ENCODE peak calls at places on chromosomes 5 and 9, in four cellular contexts. One of them, this sample, is unnamed.

GRCh38 chr5:172823840-172824362 is 10.2 kb upstream of the ERGIC1 start:
- DNase-seq in IMR-90: no peak
- DNase-seq in mesenchymal stem cell: no peak
- DNase-seq in H9: no peak
- DNase-seq in this sample: no peak

GRCh38 chr9:135517407-135517822 is 3.8 kb upstream of the LCN1 start:
- DNase-seq in IMR-90: no peak
- DNase-seq in mesenchymal stem cell: no peak
- DNase-seq in H9: peak
- DNase-seq in this sample: no peak

GRCh38 chr9:98477884-98478283 is 222.4 kb upstream of the TBC1D2 start:
- DNase-seq in H9: no peak
- DNase-seq in mesenchymal stem cell: no peak
- DNase-seq in IMR-90: no peak
- DNase-seq in this sample: no peak

GRCh38 chr9:91486699-91487497 is 63.3 kb upstream of the NFIL3 start:
- DNase-seq in H9: no peak
- DNase-seq in mesenchymal stem cell: peak
- DNase-seq in IMR-90: peak
- DNase-seq in this sample: no peak

GRCh38 chr5:41527201-41527779 is 16.9 kb upstream of the PLCXD3 start:
- DNase-seq in mesenchymal stem cell: no peak
- DNase-seq in IMR-90: peak
- DNase-seq in H9: no peak
- DNase-seq in this sample: no peak

GRCh38 chr5:55857247-55857640 is 6.1 kb downstream of the IL31RA start:
- DNase-seq in H9: no peak
- DNase-seq in IMR-90: no peak
- DNase-seq in mesenchymal stem cell: no peak
- DNase-seq in this sample: no peak

GRCh38 chr9:117734082-117734481 is 29.9 kb downstream of the TLR4 start:
- DNase-seq in H9: no peak
- DNase-seq in mesenchymal stem cell: no peak
- DNase-seq in IMR-90: no peak
- DNase-seq in this sample: no peak

GRCh38 chr5:171661146-171661545 is 124.5 kb upstream of the SMIM23 start:
- DNase-seq in mesenchymal stem cell: no peak
- DNase-seq in IMR-90: no peak
- DNase-seq in H9: no peak
- DNase-seq in this sample: no peak

GRCh38 chr9:37348917-37349316 is 73.6 kb upstream of the GRHPR start:
- DNase-seq in mesenchymal stem cell: no peak
- DNase-seq in H9: no peak
- DNase-seq in IMR-90: no peak
- DNase-seq in this sample: no peak

GRCh38 chr5:166073921-166074838 is 2217.3 kb upstream of the WWC1 start:
- DNase-seq in mesenchymal stem cell: no peak
- DNase-seq in H9: peak
- DNase-seq in IMR-90: no peak
- DNase-seq in this sample: peak

GRCh38 chr5:137186759-137187461 is 312.2 kb downstream of the SPOCK1 start:
- DNase-seq in H9: no peak
- DNase-seq in mesenchymal stem cell: peak
- DNase-seq in IMR-90: peak
- DNase-seq in this sample: no peak

GRCh38 chr5:15249152-15249551 is 250.8 kb upstream of the FBXL7 start:
- DNase-seq in mesenchymal stem cell: peak
- DNase-seq in H9: no peak
- DNase-seq in IMR-90: peak
- DNase-seq in this sample: no peak

GRCh38 chr9:6440405-6440804 is 27.4 kb downstream of the UHRF2 start:
- DNase-seq in IMR-90: peak
- DNase-seq in mesenchymal stem cell: no peak
- DNase-seq in H9: no peak
- DNase-seq in this sample: no peak

GRCh38 chr9:135215571-135216161 is 128.2 kb downstream of the OLFM1 start:
- DNase-seq in IMR-90: no peak
- DNase-seq in H9: no peak
- DNase-seq in mesenchymal stem cell: no peak
- DNase-seq in this sample: no peak

GRCh38 chr5:1311443-1312055 is 16.7 kb upstream of the TERT start:
- DNase-seq in H9: no peak
- DNase-seq in IMR-90: no peak
- DNase-seq in mesenchymal stem cell: no peak
- DNase-seq in this sample: no peak

GRCh38 chr9:84874583-84874982 is 205.1 kb downstream of the NTRK2 start:
- DNase-seq in mesenchymal stem cell: peak
- DNase-seq in IMR-90: no peak
- DNase-seq in H9: no peak
- DNase-seq in this sample: no peak

GRCh38 chr5:132059043-132059695 is 1.3 kb upstream of the IL3 start:
- DNase-seq in H9: peak
- DNase-seq in mesenchymal stem cell: no peak
- DNase-seq in IMR-90: no peak
- DNase-seq in this sample: no peak
- H2BK15ac ChIP-seq in H9: no peak
- H2BK15ac ChIP-seq in mesenchymal stem cell: no peak
- H2BK15ac ChIP-seq in IMR-90: no peak
- H2BK15ac ChIP-seq in this sample: no peak

DNA sequence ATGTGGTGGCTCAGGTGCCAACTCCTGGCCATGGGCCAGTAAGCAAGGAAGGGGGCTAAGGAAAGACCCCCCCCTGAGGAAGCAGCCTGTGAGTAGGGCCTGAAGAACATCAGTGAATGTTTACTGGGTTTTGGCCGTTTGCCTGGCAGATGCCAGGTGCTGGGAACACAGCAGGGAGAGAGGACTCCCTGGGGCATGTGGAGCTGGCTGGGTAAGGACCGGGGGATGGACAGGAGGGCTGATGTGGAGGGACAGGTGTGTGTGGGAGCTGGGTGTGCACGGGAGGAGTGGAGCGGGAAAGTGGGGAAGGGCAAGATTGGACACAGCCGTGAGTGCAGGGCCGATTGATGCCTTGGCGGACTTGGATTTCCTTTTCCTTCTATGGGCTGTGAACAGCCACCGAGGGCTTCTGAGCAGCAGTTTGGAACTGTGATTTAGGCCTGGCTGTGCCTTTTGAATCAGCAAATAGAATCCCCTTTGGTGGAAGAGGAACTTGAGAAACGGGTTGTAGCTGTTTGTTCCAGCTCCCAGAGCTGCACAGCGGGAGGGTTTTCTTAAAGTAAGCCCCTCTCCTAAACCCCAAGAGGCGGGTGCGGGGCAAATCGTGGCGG is 3.1 kb downstream of the HMCN2 start:
- DNase-seq in IMR-90: no peak
- DNase-seq in H9: no peak
- DNase-seq in mesenchymal stem cell: no peak
- DNase-seq in this sample: no peak
- H2BK15ac ChIP-seq in IMR-90: no peak
- H2BK15ac ChIP-seq in H9: no peak
- H2BK15ac ChIP-seq in mesenchymal stem cell: no peak
- H2BK15ac ChIP-seq in this sample: peak

GRCh38 chr9:136597141-136597885 is 51.5 kb upstream of the NOTCH1 start:
- DNase-seq in H9: no peak
- DNase-seq in mesenchymal stem cell: no peak
- DNase-seq in IMR-90: no peak
- DNase-seq in this sample: no peak

GRCh38 chr9:136597965-136598364 is 52.1 kb upstream of the NOTCH1 start:
- DNase-seq in H9: no peak
- DNase-seq in mesenchymal stem cell: no peak
- DNase-seq in IMR-90: no peak
- DNase-seq in this sample: no peak

GRCh38 chr9:136599811-136600660 is 54.2 kb upstream of the NOTCH1 start:
- DNase-seq in IMR-90: no peak
- DNase-seq in mesenchymal stem cell: no peak
- DNase-seq in H9: no peak
- DNase-seq in this sample: no peak

GRCh38 chr9:136596630-136597031 is 50.8 kb upstream of the NOTCH1 start:
- DNase-seq in IMR-90: no peak
- DNase-seq in H9: no peak
- DNase-seq in mesenchymal stem cell: no peak
- DNase-seq in this sample: no peak

DNA sequence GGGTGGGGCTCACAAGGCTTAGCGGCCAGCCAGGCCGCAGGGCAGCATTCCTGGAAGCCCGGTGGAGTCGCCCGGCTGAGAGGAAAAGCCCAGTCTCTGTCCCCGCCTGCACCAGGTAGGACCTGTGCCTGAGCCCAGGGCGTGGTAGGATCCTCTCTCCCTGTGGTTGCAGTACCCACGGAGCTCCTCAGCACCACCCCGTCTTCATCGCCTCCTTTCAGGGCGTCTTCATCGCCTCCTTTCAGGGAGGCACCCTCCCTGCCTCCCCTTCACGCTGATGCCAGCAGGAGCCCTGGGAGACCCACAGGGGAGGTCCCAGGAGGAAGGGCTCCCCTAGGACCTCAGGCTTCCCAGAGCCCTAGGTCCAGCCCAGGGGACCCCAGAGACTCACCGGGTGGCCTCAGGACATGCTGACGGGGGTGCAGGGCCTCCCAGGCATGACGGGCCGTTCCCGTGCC is 53.3 kb upstream of the NOTCH1 start:
- DNase-seq in IMR-90: no peak
- DNase-seq in mesenchymal stem cell: no peak
- DNase-seq in H9: no peak
- DNase-seq in this sample: no peak
- H2BK15ac ChIP-seq in IMR-90: no peak
- H2BK15ac ChIP-seq in mesenchymal stem cell: peak
- H2BK15ac ChIP-seq in H9: no peak
- H2BK15ac ChIP-seq in this sample: peak

GRCh38 chr5:5532306-5533076 is 110.0 kb downstream of the ICE1 start:
- DNase-seq in H9: no peak
- DNase-seq in mesenchymal stem cell: no peak
- DNase-seq in IMR-90: no peak
- DNase-seq in this sample: no peak
- H2BK15ac ChIP-seq in H9: no peak
- H2BK15ac ChIP-seq in mesenchymal stem cell: no peak
- H2BK15ac ChIP-seq in IMR-90: no peak
- H2BK15ac ChIP-seq in this sample: no peak

DNA sequence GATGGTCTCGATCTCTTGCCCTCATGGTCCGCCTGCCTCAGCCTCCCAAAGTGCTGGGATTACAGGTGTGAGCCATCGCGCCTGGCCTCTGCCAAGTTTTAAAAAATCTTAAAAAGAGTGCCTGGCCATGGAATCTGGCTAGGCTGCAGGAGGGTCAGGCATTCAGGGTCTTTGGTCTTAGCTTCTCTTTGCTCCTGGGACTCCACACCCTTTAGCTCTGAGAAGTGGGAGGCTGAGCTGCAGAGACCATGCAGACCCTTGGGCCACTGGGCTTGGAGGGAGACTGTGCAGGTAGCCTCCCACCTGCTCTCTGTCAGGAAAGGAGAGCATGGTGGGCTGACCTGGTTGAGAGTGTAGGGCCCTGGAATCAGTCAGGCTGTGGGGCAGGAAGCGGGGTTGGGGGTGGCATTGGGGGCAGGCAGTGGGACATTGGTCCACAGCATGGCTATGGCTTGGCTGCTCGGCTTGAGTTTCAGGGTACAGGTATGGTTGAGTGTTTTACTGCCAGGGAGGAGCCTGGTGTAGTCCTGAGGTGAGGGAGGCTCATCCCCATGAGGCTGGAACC is 20.8 kb downstream of the PHF2 start:
- DNase-seq in H9: no peak
- DNase-seq in mesenchymal stem cell: no peak
- DNase-seq in IMR-90: no peak
- DNase-seq in this sample: no peak
- H2BK15ac ChIP-seq in H9: no peak
- H2BK15ac ChIP-seq in mesenchymal stem cell: no peak
- H2BK15ac ChIP-seq in IMR-90: no peak
- H2BK15ac ChIP-seq in this sample: no peak

GRCh38 chr5:61948151-61948550 is 357.9 kb upstream of the KIF2A start:
- DNase-seq in mesenchymal stem cell: no peak
- DNase-seq in IMR-90: no peak
- DNase-seq in H9: no peak
- DNase-seq in this sample: no peak

GRCh38 chr5:61951295-61951694 is 354.7 kb upstream of the KIF2A start:
- DNase-seq in H9: no peak
- DNase-seq in IMR-90: no peak
- DNase-seq in mesenchymal stem cell: no peak
- DNase-seq in this sample: no peak

GRCh38 chr5:61949680-61950435 is 356.1 kb upstream of the KIF2A start:
- DNase-seq in H9: no peak
- DNase-seq in IMR-90: no peak
- DNase-seq in mesenchymal stem cell: no peak
- DNase-seq in this sample: no peak

GRCh38 chr5:61953913-61954312 is 352.1 kb upstream of the KIF2A start:
- DNase-seq in mesenchymal stem cell: no peak
- DNase-seq in IMR-90: no peak
- DNase-seq in H9: no peak
- DNase-seq in this sample: no peak

DNA sequence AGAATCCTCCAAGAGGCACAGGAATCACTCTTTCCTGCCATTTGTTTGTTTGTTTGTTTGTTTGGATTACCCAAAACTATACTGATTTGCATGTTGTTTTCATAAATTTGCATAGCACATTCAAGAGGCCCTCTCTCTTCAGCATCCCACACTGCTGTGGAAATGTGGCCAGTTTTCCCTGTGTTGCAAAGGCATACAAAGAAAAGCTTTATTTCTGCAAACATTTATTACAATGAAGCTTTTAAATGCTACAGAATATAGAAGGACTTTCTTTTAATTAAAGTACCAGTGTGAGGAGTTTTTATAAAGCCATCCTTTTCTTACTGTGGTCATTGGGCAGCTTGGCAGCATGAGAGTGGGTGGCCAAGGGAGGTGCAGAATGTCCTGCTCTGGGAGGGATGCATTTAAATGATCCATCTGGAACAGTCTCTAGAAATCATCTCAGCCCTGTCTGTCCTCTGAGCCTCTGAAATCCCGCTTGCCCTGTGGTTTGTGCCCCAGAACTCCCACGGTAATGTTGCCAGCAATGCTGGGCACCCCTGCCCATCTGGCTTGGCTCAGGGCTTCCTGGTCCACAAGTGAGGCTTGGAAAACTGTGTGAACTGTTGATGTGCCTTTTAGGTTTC is 356.8 kb upstream of the KIF2A start:
- DNase-seq in H9: no peak
- DNase-seq in IMR-90: no peak
- DNase-seq in mesenchymal stem cell: no peak
- DNase-seq in this sample: no peak
- H2BK15ac ChIP-seq in H9: no peak
- H2BK15ac ChIP-seq in IMR-90: no peak
- H2BK15ac ChIP-seq in mesenchymal stem cell: no peak
- H2BK15ac ChIP-seq in this sample: no peak

DNA sequence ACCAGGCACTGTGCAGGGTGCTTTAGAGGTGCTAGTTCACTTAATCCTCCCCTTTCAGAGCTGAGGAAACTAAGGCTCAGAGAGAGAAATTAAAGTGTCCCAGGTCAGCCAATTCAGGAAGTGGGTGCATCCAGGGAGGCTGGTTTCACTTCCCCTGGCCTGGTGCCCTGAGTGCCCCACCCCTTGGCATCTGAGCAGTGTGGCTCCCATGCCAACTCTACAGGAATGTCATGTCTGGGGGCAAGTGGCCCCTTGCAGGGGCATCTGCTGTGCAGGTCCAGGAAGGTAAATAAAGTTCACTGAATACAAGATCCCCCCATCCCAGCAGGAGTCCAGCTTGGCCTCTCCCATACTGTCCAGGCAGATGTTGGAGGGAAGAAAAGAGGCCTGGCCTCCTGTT is 4.4 kb upstream of the N4BP3 start:
- DNase-seq in mesenchymal stem cell: no peak
- DNase-seq in IMR-90: no peak
- DNase-seq in H9: no peak
- DNase-seq in this sample: no peak
- H2BK15ac ChIP-seq in mesenchymal stem cell: no peak
- H2BK15ac ChIP-seq in IMR-90: no peak
- H2BK15ac ChIP-seq in H9: no peak
- H2BK15ac ChIP-seq in this sample: no peak

GRCh38 chr5:142325677-142326479 is 1.1 kb upstream of the SPRY4 start:
- DNase-seq in mesenchymal stem cell: peak
- DNase-seq in H9: peak
- DNase-seq in IMR-90: peak
- DNase-seq in this sample: peak
- H2BK15ac ChIP-seq in mesenchymal stem cell: peak
- H2BK15ac ChIP-seq in H9: no peak
- H2BK15ac ChIP-seq in IMR-90: peak
- H2BK15ac ChIP-seq in this sample: peak